ENCODE peak calls at places on chromosomes 16 and 17, in ten cellular contexts. S is SK-N-SH, Q is PC-9, X is fibroblast of lung, P is DND-41, H is H1, J is GM23248, O is keratinocyte, Y is H9, M is mammary epithelial cell. R is an unnamed sample. For H4K20me1, the result is how much of the 10 kb centered on the place peaks cover.

GRCh38 chr17:7307686-7308624 is 527 bp downstream of the EIF5A start:
- DNase-seq in S (peak), Q (peak), X (peak), P (peak), H (no peak), J (peak), O (no peak), Y (peak), M (peak), R (peak)

GRCh38 chr17:49637739-49638138 is 40.2 kb downstream of the SPOP start:
- DNase-seq in S (no peak), Q (no peak), X (no peak), P (no peak), H (no peak), J (no peak), O (no peak), Y (no peak), M (no peak), R (peak)

GRCh38 chr17:12089809-12090384 is 69.2 kb downstream of the MAP2K4 start:
- DNase-seq in S (no peak), Q (no peak), X (peak), P (no peak), H (no peak), J (peak), O (peak), Y (no peak), M (peak), R (peak)

GRCh38 chr16:27526169-27526568 is 23.5 kb downstream of the GTF3C1 start:
- DNase-seq in S (peak), Q (no peak), X (peak), P (peak), H (no peak), J (no peak), O (no peak), Y (no peak), M (no peak), R (no peak)

GRCh38 chr16:23013484-23013883 is 135.8 kb downstream of the USP31 start:
- DNase-seq in S (no peak), Q (no peak), X (no peak), P (no peak), H (no peak), J (peak), O (no peak), Y (no peak), M (no peak), R (no peak)

GRCh38 chr16:531494-532125 is 4.1 kb downstream of the CAPN15 start:
- DNase-seq in S (no peak), Q (no peak), X (no peak), P (no peak), H (no peak), J (no peak), O (no peak), Y (no peak), M (no peak), R (no peak)

GRCh38 chr16:10751291-10751697 is 7.7 kb downstream of the NUBP1 start:
- DNase-seq in S (peak), Q (no peak), X (no peak), P (no peak), H (no peak), J (peak), O (no peak), Y (no peak), M (no peak), R (no peak)

GRCh38 chr17:9240659-9241370 is 219.5 kb downstream of the NTN1 start:
- DNase-seq in S (no peak), Q (no peak), X (peak), P (no peak), H (peak), J (peak), O (no peak), Y (peak), M (no peak), R (peak)

GRCh38 chr17:42342242-42343008 is 45.8 kb downstream of the STAT3 start:
- DNase-seq in S (no peak), Q (no peak), X (peak), P (no peak), H (no peak), J (peak), O (no peak), Y (no peak), M (no peak), R (peak)

GRCh38 chr16:57606847-57607501 is 21.5 kb upstream of the ADGRG1 start:
- DNase-seq in S (peak), Q (no peak), X (no peak), P (no peak), H (no peak), J (no peak), O (no peak), Y (no peak), M (no peak), R (peak)

GRCh38 chr17:8656693-8657092 is 26.2 kb upstream of the MYH10 start:
- DNase-seq in S (no peak), Q (no peak), X (no peak), P (no peak), H (no peak), J (no peak), O (no peak), Y (no peak), M (no peak), R (no peak)

DNA sequence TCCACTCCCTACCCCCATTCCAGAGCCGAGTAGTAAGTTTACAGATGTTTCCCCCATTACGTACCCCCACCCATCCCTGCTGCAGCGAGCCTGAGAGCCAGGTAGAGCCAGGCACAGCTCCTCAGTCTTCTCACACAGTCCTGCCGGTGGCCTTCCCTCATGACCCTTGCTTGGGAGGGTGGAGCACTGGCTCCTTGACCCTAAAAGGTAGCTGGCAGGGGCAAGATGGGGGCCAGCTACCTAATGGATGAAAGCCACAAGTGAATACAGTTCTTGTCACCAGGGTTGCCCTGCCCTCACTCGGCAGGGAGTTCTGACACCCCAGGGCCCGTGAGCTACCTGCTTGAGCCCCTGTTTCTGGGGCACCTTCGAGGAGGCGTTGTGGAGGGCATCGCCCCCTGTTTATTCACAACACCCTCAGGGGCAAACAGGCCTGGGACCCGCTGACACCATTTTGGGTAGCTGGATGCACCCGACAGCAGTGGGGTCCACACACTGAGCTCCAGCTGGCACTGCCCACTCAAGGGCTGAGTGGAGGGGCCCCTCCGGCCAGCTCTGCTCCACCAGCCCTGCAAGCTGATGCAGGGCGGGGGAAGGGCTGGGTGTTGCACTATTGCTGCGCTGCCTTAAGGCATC is 22.2 kb downstream of the ADAM11 start:
- DNase-seq in S (peak), Q (no peak), X (no peak), P (no peak), H (no peak), J (no peak), O (no peak), Y (no peak), M (no peak), R (peak)
- H4K20me1 ChIP-seq in S (under half), Q (under half), X (under half), P (under half), H (under half), J (under half), O (under half), Y (under half), M (under half), R (under half)

GRCh38 chr16:67571981-67572431 is 9.7 kb downstream of the CTCF start:
- DNase-seq in S (no peak), Q (no peak), X (no peak), P (no peak), H (no peak), J (peak), O (no peak), Y (no peak), M (no peak), R (peak)

GRCh38 chr16:67565470-67566100 is 3.3 kb downstream of the CTCF start:
- DNase-seq in S (no peak), Q (no peak), X (no peak), P (no peak), H (no peak), J (no peak), O (no peak), Y (no peak), M (no peak), R (no peak)

DNA sequence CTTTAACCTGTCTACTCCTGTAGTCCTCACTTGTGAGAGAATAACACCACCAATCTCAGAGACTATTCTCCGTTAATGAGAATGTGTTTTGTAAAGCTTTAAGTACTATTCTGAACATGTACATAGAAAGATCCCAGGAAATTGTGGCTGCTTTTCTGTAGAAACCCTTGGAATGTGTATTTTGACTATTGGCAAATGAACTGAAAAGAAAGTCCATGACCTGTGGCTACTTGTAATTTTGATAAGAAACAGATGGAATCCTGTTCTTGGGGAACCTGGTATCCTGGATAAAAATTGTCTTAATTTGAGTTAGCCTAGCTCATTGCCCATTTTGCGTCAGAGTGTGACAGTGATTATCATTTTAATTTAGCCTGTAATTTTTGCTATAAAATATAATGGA is 9.1 kb downstream of the CTCF start:
- DNase-seq in S (no peak), Q (no peak), X (no peak), P (no peak), H (no peak), J (peak), O (no peak), Y (no peak), M (no peak), R (no peak)
- H4K20me1 ChIP-seq in S (half or more), Q (under half), X (under half), P (half or more), H (under half), J (under half), O (under half), Y (under half), M (under half), R (under half)

GRCh38 chr17:75824050-75824552 is 20.1 kb downstream of the UNC13D start:
- DNase-seq in S (no peak), Q (no peak), X (no peak), P (no peak), H (no peak), J (no peak), O (no peak), Y (no peak), M (no peak), R (no peak)
- H4K20me1 ChIP-seq in S (under half), Q (under half), X (under half), P (under half), H (under half), J (under half), O (under half), Y (under half), M (under half), R (under half)

DNA sequence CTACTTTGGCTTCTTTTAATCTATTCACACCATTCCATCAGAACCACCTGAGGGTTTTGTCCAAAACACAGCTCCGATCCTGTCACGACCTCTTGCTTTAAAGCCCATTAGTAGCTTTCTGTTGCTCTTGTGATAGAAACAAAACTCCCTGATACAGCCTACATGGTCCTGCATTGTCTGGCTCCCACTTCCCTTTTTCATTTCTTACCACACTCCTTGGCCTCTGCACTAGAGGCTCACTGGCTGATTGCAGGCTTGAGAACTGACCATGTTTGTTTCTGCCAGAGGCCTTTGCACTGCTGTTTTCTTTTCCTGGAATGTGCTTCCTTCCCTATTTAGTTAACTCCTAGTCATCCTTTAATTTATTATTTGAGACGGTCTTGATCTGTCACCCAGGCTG is 23.7 kb downstream of the IST1 start:
- DNase-seq in S (no peak), Q (no peak), X (no peak), P (no peak), H (no peak), J (no peak), O (no peak), Y (no peak), M (no peak), R (no peak)
- H4K20me1 ChIP-seq in S (half or more), Q (under half), X (under half), P (half or more), H (under half), J (under half), O (under half), Y (under half), M (under half), R (half or more)

GRCh38 chr16:19172098-19172780 is 4.2 kb downstream of the SYT17 start:
- DNase-seq in S (no peak), Q (no peak), X (no peak), P (no peak), H (no peak), J (no peak), O (no peak), Y (no peak), M (no peak), R (no peak)

GRCh38 chr16:19174478-19174877 is 6.4 kb downstream of the SYT17 start:
- DNase-seq in S (no peak), Q (no peak), X (no peak), P (no peak), H (no peak), J (no peak), O (no peak), Y (no peak), M (no peak), R (no peak)

GRCh38 chr16:19173059-19173458 is 5.0 kb downstream of the SYT17 start:
- DNase-seq in S (no peak), Q (no peak), X (no peak), P (no peak), H (no peak), J (no peak), O (no peak), Y (no peak), M (no peak), R (no peak)

GRCh38 chr16:19175492-19176262 is 7.6 kb downstream of the SYT17 start:
- DNase-seq in S (no peak), Q (no peak), X (peak), P (no peak), H (no peak), J (peak), O (no peak), Y (no peak), M (no peak), R (no peak)

DNA sequence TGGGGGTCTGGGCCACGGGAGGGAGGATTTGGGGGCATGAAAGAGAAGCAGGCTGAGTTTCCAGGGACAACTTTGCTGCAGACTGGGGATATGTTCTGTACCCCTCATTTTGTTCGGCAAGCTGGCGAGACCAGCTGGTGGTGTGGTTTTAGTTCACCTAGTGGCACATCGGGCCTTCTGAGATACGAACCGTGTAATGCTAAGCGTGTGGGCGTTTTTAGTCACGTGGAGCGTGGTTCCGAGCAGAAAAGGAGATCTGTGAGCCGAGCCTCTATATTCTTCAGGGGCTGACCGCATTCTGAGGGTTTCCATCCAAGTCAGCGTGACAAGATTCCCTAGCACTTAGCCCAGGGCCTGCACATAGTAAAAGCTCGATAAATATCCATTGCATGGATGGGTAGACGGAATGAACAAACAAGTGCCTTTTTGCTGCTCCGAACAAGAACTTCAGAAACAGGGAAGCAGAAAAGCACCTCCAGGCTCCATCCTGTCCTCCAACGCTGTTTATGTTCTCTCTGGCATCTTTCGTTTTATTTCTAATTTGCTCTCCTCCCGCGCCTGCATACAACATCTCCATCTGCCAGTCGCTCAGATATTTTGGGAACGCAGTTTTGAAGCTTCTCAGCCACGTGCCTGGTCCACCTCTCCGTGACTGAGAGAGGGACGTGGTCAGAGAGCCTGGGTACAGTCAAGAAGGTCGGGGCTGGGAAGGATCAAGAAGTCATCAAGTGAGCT is 5.8 kb downstream of the SYT17 start:
- DNase-seq in S (no peak), Q (no peak), X (no peak), P (no peak), H (no peak), J (no peak), O (no peak), Y (no peak), M (no peak), R (no peak)
- H4K20me1 ChIP-seq in S (under half), Q (under half), X (under half), P (under half), H (under half), J (under half), O (under half), Y (under half), M (under half), R (under half)

GRCh38 chr17:82062076-82062983 is 3.3 kb downstream of the DUS1L start:
- DNase-seq in S (no peak), Q (no peak), X (no peak), P (no peak), H (no peak), J (no peak), O (no peak), Y (no peak), M (no peak), R (peak)

GRCh38 chr17:82061047-82061925 is 4.3 kb downstream of the DUS1L start:
- DNase-seq in S (no peak), Q (no peak), X (no peak), P (no peak), H (no peak), J (no peak), O (no peak), Y (no peak), M (no peak), R (peak)

GRCh38 chr17:82059272-82060000 is 6.2 kb downstream of the DUS1L start:
- DNase-seq in S (no peak), Q (no peak), X (no peak), P (peak), H (no peak), J (no peak), O (no peak), Y (no peak), M (no peak), R (peak)

GRCh38 chr17:82060001-82060380 is 5.6 kb downstream of the DUS1L start:
- DNase-seq in S (no peak), Q (no peak), X (no peak), P (peak), H (no peak), J (no peak), O (no peak), Y (no peak), M (no peak), R (peak)

DNA sequence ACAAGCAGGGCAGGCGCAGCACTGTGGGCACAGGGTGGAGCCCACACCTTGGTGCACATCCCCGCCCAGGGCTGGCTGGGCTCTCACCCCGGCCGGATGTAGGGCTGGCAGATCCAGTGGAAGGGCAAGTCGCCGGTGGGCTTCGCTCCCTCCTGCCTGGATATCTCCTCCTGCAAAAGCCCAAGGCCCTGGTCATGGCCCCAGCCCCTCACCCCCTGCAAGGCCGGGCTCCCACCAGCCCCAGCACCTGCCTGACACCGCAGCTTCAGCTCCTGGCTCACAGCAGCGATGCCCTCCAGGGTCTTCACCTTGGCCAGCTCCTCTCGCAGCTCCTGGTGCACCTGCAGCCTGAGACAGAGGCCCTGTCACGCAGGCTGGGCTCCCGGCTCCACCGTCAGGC is 5.0 kb downstream of the DUS1L start:
- DNase-seq in S (no peak), Q (no peak), X (no peak), P (peak), H (no peak), J (no peak), O (no peak), Y (no peak), M (no peak), R (peak)
- H4K20me1 ChIP-seq in S (under half), Q (under half), X (under half), P (half or more), H (under half), J (under half), O (under half), Y (under half), M (under half), R (under half)

GRCh38 chr17:64022631-64023063 is 2.2 kb upstream of the ICAM2 start:
- DNase-seq in S (no peak), Q (no peak), X (no peak), P (no peak), H (no peak), J (no peak), O (no peak), Y (no peak), M (no peak), R (no peak)

GRCh38 chr17:64016974-64017373 is 3.5 kb downstream of the ICAM2 start:
- DNase-seq in S (no peak), Q (no peak), X (no peak), P (no peak), H (no peak), J (no peak), O (no peak), Y (no peak), M (no peak), R (no peak)

GRCh38 chr17:64019486-64020067 is 856 bp downstream of the ICAM2 start:
- DNase-seq in S (no peak), Q (no peak), X (no peak), P (peak), H (no peak), J (no peak), O (no peak), Y (no peak), M (no peak), R (no peak)

GRCh38 chr17:64017381-64017980 is 3.0 kb downstream of the ICAM2 start:
- DNase-seq in S (no peak), Q (no peak), X (no peak), P (no peak), H (no peak), J (no peak), O (no peak), Y (no peak), M (no peak), R (no peak)

DNA sequence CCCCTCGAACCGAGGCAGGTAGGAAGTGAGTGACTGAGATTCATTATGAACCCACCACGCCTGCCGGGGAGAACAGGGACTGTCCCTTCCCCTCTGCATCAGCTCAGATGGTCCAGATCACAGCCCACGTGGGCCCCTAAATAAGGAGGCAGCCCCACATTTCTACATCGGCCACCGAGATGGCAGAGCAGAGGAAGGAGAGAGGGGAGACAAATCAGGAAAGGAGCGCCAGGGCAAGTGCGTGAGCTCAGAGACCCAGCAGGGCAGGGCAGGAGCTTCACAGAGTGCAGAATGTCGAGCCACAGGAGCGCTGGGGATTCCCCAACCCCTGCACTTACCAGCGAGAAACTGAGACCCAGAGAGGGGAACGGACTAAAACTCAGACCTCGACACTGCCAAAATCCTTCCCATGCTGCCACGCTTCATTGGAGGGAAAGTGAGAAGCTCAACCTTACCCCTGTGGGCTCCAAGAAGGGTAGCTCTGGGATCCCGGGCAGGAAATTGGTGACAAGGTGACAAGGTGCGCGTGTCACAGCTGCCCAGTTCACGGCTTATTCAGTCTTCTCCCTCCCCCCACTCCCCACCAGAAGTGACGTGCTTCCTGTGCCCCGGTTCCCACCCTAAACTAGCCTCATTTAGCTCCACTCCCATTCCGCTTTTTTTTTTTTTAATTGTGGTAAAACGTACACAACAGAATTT is at the start of gene ICAM2:
- DNase-seq in S (no peak), Q (no peak), X (no peak), P (peak), H (no peak), J (no peak), O (no peak), Y (no peak), M (no peak), R (no peak)
- H4K20me1 ChIP-seq in S (under half), Q (under half), X (under half), P (under half), H (under half), J (under half), O (under half), Y (under half), M (under half), R (under half)